ENCODE peak calls at places on chromosomes 13 and 19, in ten cellular contexts. G, H, P, Z, O, M, V, A, B and F are unnamed samples.

GRCh38 chr13:99971576-99972189 is at the start of gene ZIC5:
- DNase-seq in V (no peak), O (no peak), A (no peak), B (peak), M (no peak), G (no peak), H (no peak), Z (no peak), P (no peak), F (no peak)

GRCh38 chr13:114021464-114022308 is 47.8 kb upstream of the C13orf46 start:
- DNase-seq in B (no peak), V (no peak), M (no peak), O (no peak), P (no peak), Z (peak), A (no peak), G (no peak), H (no peak), F (no peak)

GRCh38 chr13:82480415-82480814 is 1401.9 kb downstream of the SLITRK1 start:
- DNase-seq in V (no peak), G (no peak), Z (no peak), B (no peak), O (no peak), A (no peak), M (peak), P (no peak), H (no peak), F (no peak)

GRCh38 chr13:46698910-46699460 is 98.0 kb downstream of the ESD start:
- DNase-seq in P (no peak), H (no peak), Z (no peak), V (no peak), O (no peak), B (no peak), M (no peak), G (no peak), A (no peak), F (no peak)

GRCh38 chr13:37058801-37059135 is 720 bp downstream of the SUPT20H start:
- DNase-seq in V (peak), Z (no peak), G (no peak), A (peak), B (no peak), O (no peak), P (no peak), H (no peak), M (no peak), F (no peak)

GRCh38 chr13:39586956-39587605 is 15.9 kb downstream of the LHFPL6 start:
- DNase-seq in A (no peak), G (no peak), M (no peak), V (no peak), B (no peak), H (no peak), P (no peak), Z (no peak), O (no peak), F (no peak)

GRCh38 chr19:5485286-5485636 is 30.0 kb downstream of the ZNRF4 start:
- DNase-seq in M (no peak), H (no peak), O (no peak), P (no peak), A (no peak), V (no peak), Z (no peak), B (no peak), G (no peak), F (no peak)

GRCh38 chr19:34313188-34313587 is 51.8 kb upstream of the GPI start:
- DNase-seq in O (no peak), A (no peak), G (no peak), P (peak), H (no peak), M (peak), Z (no peak), B (no peak), V (no peak), F (no peak)

GRCh38 chr19:56864443-56865125 is 24.1 kb upstream of the PEG3 start:
- DNase-seq in M (no peak), V (no peak), G (no peak), B (no peak), A (no peak), P (no peak), O (no peak), Z (no peak), H (no peak), F (no peak)

GRCh38 chr19:54104998-54105715 is 2.5 kb downstream of the NDUFA3 start:
- DNase-seq in B (no peak), P (no peak), Z (no peak), G (no peak), A (no peak), O (no peak), M (no peak), H (no peak), V (no peak), F (no peak)

GRCh38 chr19:49213791-49214190 is 56.2 kb downstream of the TRPM4 start:
- DNase-seq in M (peak), Z (no peak), A (no peak), O (no peak), P (no peak), V (no peak), G (no peak), H (no peak), B (peak), F (no peak)

GRCh38 chr13:113454936-113455335 is 1.6 kb upstream of the ADPRHL1 start:
- DNase-seq in O (no peak), V (no peak), B (no peak), Z (no peak), A (no peak), H (no peak), G (no peak), P (no peak), M (no peak), F (no peak)

GRCh38 chr13:72839831-72840426 is 58.0 kb downstream of the PIBF1 start:
- DNase-seq in H (no peak), A (peak), G (peak), M (peak), B (peak), P (peak), V (no peak), O (no peak), Z (peak), F (peak)

GRCh38 chr13:23899555-23899954 is 2.3 kb upstream of the C1QTNF9B start:
- DNase-seq in H (no peak), Z (no peak), A (no peak), V (no peak), P (peak), G (peak), B (peak), M (peak), O (peak), F (peak)

GRCh38 chr19:18280247-18281081 is 958 bp downstream of the JUND start:
- DNase-seq in P (peak), A (peak), O (no peak), Z (peak), G (peak), H (peak), M (peak), B (peak), V (no peak), F (peak)